ENCODE peak calls at places on chromosomes 16 and 17, in four cellular contexts. N is neural progenitor cell, X is IMR-90, B is mammary epithelial cell. T is an unnamed sample.

GRCh38 chr17:28033972-28034714 is 8.3 kb upstream of the NLK start:
- DNase-seq in N (no peak), X (peak), B (peak), T (peak)

GRCh38 chr17:1577186-1577585 is 14.6 kb upstream of the PITPNA start:
- DNase-seq in X (peak), N (no peak), B (peak), T (peak)

GRCh38 chr16:74939688-74940087 is 45.2 kb downstream of the WDR59 start:
- DNase-seq in X (no peak), B (no peak), N (no peak), T (no peak)

GRCh38 chr17:57612202-57613071 is 132.7 kb downstream of the CCDC182 start:
- DNase-seq in N (peak), X (no peak), B (no peak), T (no peak)

GRCh38 chr16:87350681-87351319 is 32.8 kb downstream of the FBXO31 start:
- DNase-seq in X (peak), N (no peak), B (no peak), T (no peak)

GRCh38 chr16:71188956-71189712 is 41.4 kb downstream of the HYDIN start:
- DNase-seq in N (no peak), B (no peak), X (no peak), T (no peak)

GRCh38 chr17:27634026-27634335 is 3.0 kb downstream of the LGALS9 start:
- DNase-seq in N (no peak), B (no peak), X (no peak), T (no peak)

GRCh38 chr16:14485131-14485551 is 144.9 kb downstream of the PARN start:
- DNase-seq in X (peak), B (no peak), N (no peak), T (no peak)

GRCh38 chr17:82963104-82963950 is 116.1 kb upstream of the METRNL start:
- DNase-seq in X (peak), N (peak), B (peak), T (peak)

GRCh38 chr16:20969386-20969785 is 68.8 kb downstream of the LYRM1 start:
- DNase-seq in B (peak), X (no peak), N (no peak), T (no peak)

GRCh38 chr17:8832711-8833352 is 33.7 kb upstream of the MFSD6L start:
- DNase-seq in N (peak), B (no peak), X (no peak), T (no peak)

GRCh38 chr16:69311533-69312388 is 611 bp downstream of the VPS4A start:
- DNase-seq in B (peak), N (peak), X (no peak), T (no peak)

GRCh38 chr17:72816406-72816805 is 276.1 kb downstream of the SLC39A11 start:
- DNase-seq in B (no peak), N (peak), X (no peak), T (no peak)

GRCh38 chr16:15621889-15622288 is 21.1 kb downstream of the MARF1 start:
- DNase-seq in N (no peak), X (no peak), B (no peak), T (no peak)

GRCh38 chr17:68033636-68034451 is 1.7 kb upstream of the KPNA2 start:
- DNase-seq in B (no peak), N (peak), X (peak), T (peak)

GRCh38 chr17:73293480-73293911 is 18.3 kb downstream of the CDC42EP4 start:
- DNase-seq in B (peak), X (peak), N (no peak), T (no peak)

GRCh38 chr17:68853439-68853838 is 101.8 kb downstream of the ABCA8 start:
- DNase-seq in B (no peak), X (no peak), N (no peak), T (no peak)

GRCh38 chr16:57643166-57643813 is 14.9 kb downstream of the ADGRG1 start:
- DNase-seq in N (no peak), X (peak), B (peak), T (peak)

GRCh38 chr17:65314212-65314611 is 177.0 kb downstream of the RGS9 start:
- DNase-seq in B (no peak), N (no peak), X (no peak), T (no peak)

GRCh38 chr17:557371-557770 is 157.3 kb downstream of the VPS53 start:
- DNase-seq in B (no peak), X (peak), N (no peak), T (peak)

GRCh38 chr17:65554568-65555223 is 6.8 kb downstream of the AXIN2 start:
- DNase-seq in N (peak), X (peak), B (no peak), T (no peak)

GRCh38 chr16:59259074-59259963 is 525.2 kb upstream of the GOT2 start:
- DNase-seq in B (no peak), N (no peak), X (no peak), T (no peak)

GRCh38 chr17:58756246-58757161 is 850 bp downstream of the PPM1E start:
- DNase-seq in N (peak), B (no peak), X (no peak), T (no peak)

GRCh38 chr17:10803830-10804498 is at the start of gene TMEM238L:
- DNase-seq in B (no peak), N (no peak), X (no peak), T (no peak)

GRCh38 chr16:27453476-27453825 is 51.5 kb downstream of the IL21R start:
- DNase-seq in X (no peak), B (no peak), N (no peak), T (no peak)

GRCh38 chr16:17302620-17303019 is 168.1 kb downstream of the XYLT1 start:
- DNase-seq in X (no peak), N (no peak), B (no peak), T (no peak)

GRCh38 chr16:50988441-50988840 is 162.6 kb downstream of the SALL1 start:
- DNase-seq in B (no peak), N (no peak), X (no peak), T (no peak)

GRCh38 chr17:80393961-80394360 is 21.0 kb upstream of the ENDOV start:
- DNase-seq in B (no peak), N (no peak), X (no peak), T (no peak)

GRCh38 chr17:20908373-20909273 is 134.2 kb downstream of the USP22 start:
- DNase-seq in B (peak), X (peak), N (peak), T (peak)

GRCh38 chr16:24208710-24209109 is 47.4 kb upstream of the CACNG3 start:
- DNase-seq in N (peak), X (no peak), B (no peak), T (no peak)

GRCh38 chr17:16377804-16378400 is 3.0 kb upstream of the UBB start:
- DNase-seq in B (peak), X (peak), N (no peak), T (peak)

GRCh38 chr17:77107506-77108433 is 33.0 kb upstream of the SEC14L1 start:
- DNase-seq in B (no peak), N (no peak), X (peak), T (no peak)

DNA sequence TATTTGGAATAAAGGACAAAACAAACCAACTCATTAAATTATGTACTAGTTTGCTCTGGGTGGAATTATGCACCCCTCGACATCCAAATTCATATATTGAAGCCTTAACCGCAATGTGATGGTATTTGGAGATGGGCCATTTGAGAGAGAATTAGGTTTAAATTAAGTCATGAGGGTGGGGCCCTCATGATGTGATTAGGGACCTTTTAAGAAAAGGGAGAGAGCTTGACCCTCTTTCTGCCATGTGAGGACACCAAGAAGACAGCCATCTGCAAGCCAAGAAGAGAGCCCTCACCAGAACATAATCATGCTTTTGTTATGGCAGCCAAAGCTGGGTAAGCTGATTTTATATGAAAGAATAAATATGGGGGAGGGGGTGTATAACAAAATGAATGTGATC is 2.0 kb downstream of the C16orf87 start:
- DNase-seq in N (no peak), B (no peak), X (no peak), T (no peak)
- H3K4me3 ChIP-seq in N (peak), B (peak), X (peak), T (peak)

GRCh38 chr16:85826686-85827247 is 27.3 kb downstream of the COX4I1 start:
- DNase-seq in N (no peak), B (no peak), X (no peak), T (no peak)
- H3K9ac ChIP-seq in N (no peak), B (no peak), X (no peak), T (no peak)

GRCh38 chr17:45264430-45264829 is 2.5 kb upstream of the SPATA32 start:
- DNase-seq in X (no peak), B (no peak), N (no peak), T (no peak)

GRCh38 chr17:45261577-45262515 is at the start of gene SPATA32:
- DNase-seq in N (peak), X (peak), B (no peak), T (peak)

GRCh38 chr17:45262516-45263476 is 902 bp upstream of the SPATA32 start:
- DNase-seq in X (peak), N (no peak), B (no peak), T (no peak)

GRCh38 chr17:45264988-45265387 is 3.1 kb upstream of the SPATA32 start:
- DNase-seq in N (no peak), B (no peak), X (no peak), T (no peak)

GRCh38 chr17:45263477-45263860 is 1.6 kb upstream of the SPATA32 start:
- DNase-seq in N (no peak), B (no peak), X (no peak), T (no peak)
- H3K4me3 ChIP-seq in N (no peak), B (no peak), X (no peak), T (no peak)

GRCh38 chr16:73890524-73891500 is 405.8 kb upstream of the PSMD7 start:
- DNase-seq in N (peak), B (no peak), X (peak), T (no peak)
- H3K9ac ChIP-seq in N (no peak), B (no peak), X (no peak), T (no peak)

DNA sequence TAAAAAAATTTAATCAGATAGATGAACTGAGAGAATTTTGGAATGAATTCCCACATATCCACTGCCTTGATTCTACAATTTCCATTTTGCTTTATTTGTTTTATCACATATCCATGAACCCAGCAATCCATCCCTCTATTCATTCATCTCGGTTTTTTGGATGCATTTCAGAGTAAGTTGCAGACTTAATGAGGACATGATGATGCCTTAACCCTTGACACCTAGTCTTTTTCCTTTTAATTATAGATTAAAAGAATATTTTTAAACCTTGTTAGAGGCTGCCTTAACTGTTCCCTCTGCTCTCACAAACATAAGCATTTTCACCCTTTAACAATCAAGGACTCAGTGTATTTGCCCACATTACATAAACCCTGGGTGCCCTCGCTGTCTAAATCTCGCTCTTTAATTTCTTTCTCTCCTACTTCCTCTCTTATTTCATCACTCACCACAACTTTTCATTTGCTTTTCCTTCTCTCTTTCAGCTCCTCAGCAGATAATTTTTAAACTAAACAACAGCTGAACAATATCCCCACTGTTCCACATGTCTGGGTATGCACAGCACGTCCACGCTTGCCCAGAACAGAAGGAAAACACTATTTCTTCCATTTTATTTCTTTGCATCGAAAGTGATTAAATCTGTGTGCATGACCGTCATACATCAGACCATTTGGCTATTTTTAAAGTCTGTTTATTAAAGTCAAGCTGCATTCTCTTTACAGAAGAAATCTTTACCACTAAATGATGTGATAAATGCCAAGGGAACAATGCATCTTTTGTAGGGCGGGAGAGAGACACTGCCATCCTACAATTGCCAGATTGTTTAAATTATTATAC is 39.9 kb downstream of the IQCK start:
- DNase-seq in N (no peak), X (peak), B (peak), T (no peak)
- H3K4me3 ChIP-seq in N (no peak), X (peak), B (peak), T (no peak)

DNA sequence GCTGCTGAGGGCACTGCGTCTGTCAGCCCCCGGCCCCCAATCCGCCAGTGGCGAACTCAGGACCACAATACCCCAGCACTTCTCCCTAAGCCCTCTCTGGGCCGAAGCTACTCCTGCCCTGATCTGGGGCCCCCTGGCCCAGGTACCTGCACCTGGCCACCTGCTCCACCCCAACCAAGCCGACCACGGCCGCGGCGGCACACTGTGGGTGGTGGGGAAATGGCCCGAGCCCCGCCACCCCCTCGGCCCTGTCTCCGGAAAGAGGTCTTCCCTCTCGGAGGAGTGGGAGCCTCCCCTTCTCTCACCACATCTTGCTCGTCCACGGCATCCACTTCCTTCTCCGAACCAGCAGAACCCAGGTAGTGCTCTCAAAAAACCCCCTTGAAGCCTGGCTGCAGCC is 3.4 kb upstream of the FBRS start:
- DNase-seq in X (no peak), B (no peak), N (no peak), T (no peak)
- H3K9ac ChIP-seq in X (no peak), B (no peak), N (no peak), T (no peak)

DNA sequence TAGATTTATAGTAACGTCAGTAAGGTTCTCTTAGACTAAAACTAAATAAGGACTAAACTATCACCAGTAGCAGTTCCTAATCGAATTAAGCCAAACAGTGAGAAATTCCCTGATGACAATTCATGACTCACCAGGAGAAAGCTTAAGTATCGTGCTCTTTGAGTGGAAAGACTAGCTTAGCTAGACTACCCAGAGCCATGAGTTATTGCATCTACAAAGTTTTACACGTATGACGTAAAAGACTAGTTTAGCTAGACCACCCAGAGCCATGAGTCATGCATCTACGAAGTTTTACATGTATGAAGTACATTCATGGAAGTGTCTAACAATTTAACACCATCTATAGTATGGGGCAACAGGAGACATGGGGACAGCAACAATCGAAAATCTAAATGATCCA is 36.6 kb downstream of the UBE2G1 start:
- DNase-seq in B (peak), N (no peak), X (peak), T (peak)
- H3K4me3 ChIP-seq in B (no peak), N (no peak), X (no peak), T (no peak)